ENCODE peak calls at places on chromosomes 3 and 15, in seven cellular contexts. One of them, this sample, is unnamed.

GRCh38 chr3:8445861-8446260 is 55.8 kb upstream of the LMCD1 start:
- DNase-seq in GM12878: no peak
- DNase-seq in IMR-90: peak
- DNase-seq in sigmoid colon: no peak
- DNase-seq in heart left ventricle: no peak
- DNase-seq in tibial nerve: no peak
- DNase-seq in suprapubic skin: no peak
- DNase-seq in this sample: no peak

GRCh38 chr3:152724270-152724669 is 110.7 kb upstream of the P2RY1 start:
- DNase-seq in sigmoid colon: no peak
- DNase-seq in GM12878: no peak
- DNase-seq in suprapubic skin: no peak
- DNase-seq in heart left ventricle: no peak
- DNase-seq in tibial nerve: no peak
- DNase-seq in IMR-90: no peak
- DNase-seq in this sample: no peak

GRCh38 chr15:31372635-31373091 is 46.0 kb downstream of the KLF13 start:
- DNase-seq in IMR-90: peak
- DNase-seq in heart left ventricle: peak
- DNase-seq in sigmoid colon: peak
- DNase-seq in tibial nerve: peak
- DNase-seq in GM12878: no peak
- DNase-seq in suprapubic skin: no peak
- DNase-seq in this sample: peak

GRCh38 chr15:98738689-98739411 is 90.5 kb downstream of the IGF1R start:
- DNase-seq in IMR-90: no peak
- DNase-seq in GM12878: no peak
- DNase-seq in tibial nerve: no peak
- DNase-seq in sigmoid colon: no peak
- DNase-seq in heart left ventricle: no peak
- DNase-seq in suprapubic skin: no peak
- DNase-seq in this sample: no peak

GRCh38 chr3:116059421-116060096 is 385.7 kb downstream of the LSAMP start:
- DNase-seq in heart left ventricle: no peak
- DNase-seq in sigmoid colon: no peak
- DNase-seq in IMR-90: peak
- DNase-seq in GM12878: no peak
- DNase-seq in suprapubic skin: no peak
- DNase-seq in tibial nerve: no peak
- DNase-seq in this sample: no peak

GRCh38 chr3:135271562-135272290 is 476.7 kb downstream of the EPHB1 start:
- DNase-seq in GM12878: no peak
- DNase-seq in sigmoid colon: no peak
- DNase-seq in tibial nerve: no peak
- DNase-seq in heart left ventricle: no peak
- DNase-seq in IMR-90: no peak
- DNase-seq in suprapubic skin: no peak
- DNase-seq in this sample: no peak

GRCh38 chr15:75637245-75638009 is 2.6 kb downstream of the IMP3 start:
- DNase-seq in GM12878: no peak
- DNase-seq in sigmoid colon: no peak
- DNase-seq in IMR-90: no peak
- DNase-seq in suprapubic skin: no peak
- DNase-seq in heart left ventricle: no peak
- DNase-seq in tibial nerve: no peak
- DNase-seq in this sample: no peak

GRCh38 chr15:92467245-92467644 is 73.6 kb downstream of the ST8SIA2 start:
- DNase-seq in GM12878: no peak
- DNase-seq in suprapubic skin: no peak
- DNase-seq in heart left ventricle: no peak
- DNase-seq in tibial nerve: no peak
- DNase-seq in sigmoid colon: no peak
- DNase-seq in IMR-90: no peak
- DNase-seq in this sample: no peak

GRCh38 chr15:76197703-76198455 is 113.4 kb downstream of the ETFA start:
- DNase-seq in sigmoid colon: peak
- DNase-seq in suprapubic skin: peak
- DNase-seq in IMR-90: no peak
- DNase-seq in heart left ventricle: no peak
- DNase-seq in tibial nerve: no peak
- DNase-seq in GM12878: no peak
- DNase-seq in this sample: no peak

GRCh38 chr15:55789066-55789660 is 46.2 kb upstream of the PRTG start:
- DNase-seq in heart left ventricle: no peak
- DNase-seq in GM12878: no peak
- DNase-seq in IMR-90: no peak
- DNase-seq in tibial nerve: peak
- DNase-seq in suprapubic skin: no peak
- DNase-seq in sigmoid colon: no peak
- DNase-seq in this sample: no peak

GRCh38 chr3:99895706-99896441 is 78.2 kb downstream of the CMSS1 start:
- DNase-seq in sigmoid colon: no peak
- DNase-seq in suprapubic skin: no peak
- DNase-seq in IMR-90: peak
- DNase-seq in heart left ventricle: no peak
- DNase-seq in GM12878: no peak
- DNase-seq in tibial nerve: no peak
- DNase-seq in this sample: no peak

GRCh38 chr15:98025237-98025636 is 64.7 kb downstream of the ARRDC4 start:
- DNase-seq in GM12878: no peak
- DNase-seq in heart left ventricle: no peak
- DNase-seq in IMR-90: peak
- DNase-seq in sigmoid colon: no peak
- DNase-seq in tibial nerve: no peak
- DNase-seq in suprapubic skin: no peak
- DNase-seq in this sample: no peak

GRCh38 chr15:81106560-81106959 is 27.5 kb upstream of the CFAP161 start:
- DNase-seq in sigmoid colon: no peak
- DNase-seq in suprapubic skin: no peak
- DNase-seq in heart left ventricle: peak
- DNase-seq in IMR-90: peak
- DNase-seq in GM12878: peak
- DNase-seq in tibial nerve: peak
- DNase-seq in this sample: no peak

GRCh38 chr15:100665570-100665969 is 63.2 kb downstream of the ASB7 start:
- DNase-seq in heart left ventricle: no peak
- DNase-seq in GM12878: no peak
- DNase-seq in suprapubic skin: no peak
- DNase-seq in IMR-90: peak
- DNase-seq in tibial nerve: no peak
- DNase-seq in sigmoid colon: peak
- DNase-seq in this sample: peak

GRCh38 chr3:73622135-73622534 is 2.6 kb downstream of the PDZRN3 start:
- DNase-seq in suprapubic skin: no peak
- DNase-seq in IMR-90: peak
- DNase-seq in sigmoid colon: peak
- DNase-seq in heart left ventricle: peak
- DNase-seq in tibial nerve: no peak
- DNase-seq in GM12878: no peak
- DNase-seq in this sample: no peak

GRCh38 chr3:177446160-177446559 is 248.9 kb upstream of the TBL1XR1 start:
- DNase-seq in IMR-90: no peak
- DNase-seq in suprapubic skin: no peak
- DNase-seq in sigmoid colon: no peak
- DNase-seq in tibial nerve: no peak
- DNase-seq in GM12878: no peak
- DNase-seq in heart left ventricle: no peak
- DNase-seq in this sample: no peak

GRCh38 chr3:48535578-48535977 is 21.0 kb downstream of the PFKFB4 start:
- DNase-seq in suprapubic skin: no peak
- DNase-seq in tibial nerve: no peak
- DNase-seq in sigmoid colon: no peak
- DNase-seq in IMR-90: no peak
- DNase-seq in heart left ventricle: no peak
- DNase-seq in GM12878: no peak
- DNase-seq in this sample: no peak

GRCh38 chr3:48532974-48533337 is 23.6 kb downstream of the PFKFB4 start:
- DNase-seq in sigmoid colon: no peak
- DNase-seq in IMR-90: no peak
- DNase-seq in heart left ventricle: no peak
- DNase-seq in tibial nerve: no peak
- DNase-seq in suprapubic skin: no peak
- DNase-seq in GM12878: no peak
- DNase-seq in this sample: no peak

GRCh38 chr3:48528754-48529153 is 24.8 kb upstream of the SHISA5 start:
- DNase-seq in suprapubic skin: no peak
- DNase-seq in heart left ventricle: no peak
- DNase-seq in tibial nerve: peak
- DNase-seq in sigmoid colon: no peak
- DNase-seq in IMR-90: no peak
- DNase-seq in GM12878: no peak
- DNase-seq in this sample: no peak

GRCh38 chr3:48536116-48536515 is 20.5 kb downstream of the PFKFB4 start:
- DNase-seq in GM12878: no peak
- DNase-seq in IMR-90: no peak
- DNase-seq in sigmoid colon: no peak
- DNase-seq in heart left ventricle: no peak
- DNase-seq in tibial nerve: no peak
- DNase-seq in suprapubic skin: no peak
- DNase-seq in this sample: no peak

GRCh38 chr3:48532271-48532973 is 24.2 kb downstream of the PFKFB4 start:
- DNase-seq in suprapubic skin: no peak
- DNase-seq in GM12878: no peak
- DNase-seq in sigmoid colon: no peak
- DNase-seq in heart left ventricle: no peak
- DNase-seq in IMR-90: no peak
- DNase-seq in tibial nerve: no peak
- DNase-seq in this sample: no peak
- TF ChIP-seq POLR2A in suprapubic skin: no peak
- TF ChIP-seq POLR2A in GM12878: no peak
- TF ChIP-seq POLR2A in sigmoid colon: no peak
- TF ChIP-seq POLR2A in heart left ventricle: no peak
- TF ChIP-seq POLR2A in IMR-90: no peak
- TF ChIP-seq POLR2A in tibial nerve: no peak
- TF ChIP-seq POLR2A in this sample: no peak

DNA sequence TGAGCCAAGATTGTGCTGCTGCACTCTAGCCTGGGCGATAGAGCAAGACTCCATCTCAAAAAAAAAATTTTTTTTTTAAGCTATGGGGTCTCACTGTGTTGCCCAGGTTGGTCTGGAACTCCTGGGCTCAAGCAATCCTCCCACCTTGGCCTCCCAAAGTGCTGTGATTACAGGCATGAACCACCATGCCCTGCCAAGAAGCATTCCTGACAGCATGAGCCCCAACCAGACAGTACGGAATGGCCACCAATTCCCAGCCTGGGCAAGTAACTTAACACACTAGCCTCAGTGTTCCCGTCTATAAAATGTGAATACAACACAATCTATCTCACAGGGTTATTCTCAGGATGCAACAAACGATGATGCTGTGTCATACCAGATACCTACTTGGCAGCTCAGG is 2.1 kb downstream of the TKT start:
- DNase-seq in sigmoid colon: no peak
- DNase-seq in GM12878: no peak
- DNase-seq in suprapubic skin: no peak
- DNase-seq in heart left ventricle: no peak
- DNase-seq in IMR-90: no peak
- DNase-seq in tibial nerve: no peak
- DNase-seq in this sample: no peak
- H3K4me3 ChIP-seq in sigmoid colon: peak
- H3K4me3 ChIP-seq in GM12878: peak
- H3K4me3 ChIP-seq in suprapubic skin: peak
- H3K4me3 ChIP-seq in heart left ventricle: no peak
- H3K4me3 ChIP-seq in IMR-90: peak
- H3K4me3 ChIP-seq in tibial nerve: peak
- H3K4me3 ChIP-seq in this sample: no peak

DNA sequence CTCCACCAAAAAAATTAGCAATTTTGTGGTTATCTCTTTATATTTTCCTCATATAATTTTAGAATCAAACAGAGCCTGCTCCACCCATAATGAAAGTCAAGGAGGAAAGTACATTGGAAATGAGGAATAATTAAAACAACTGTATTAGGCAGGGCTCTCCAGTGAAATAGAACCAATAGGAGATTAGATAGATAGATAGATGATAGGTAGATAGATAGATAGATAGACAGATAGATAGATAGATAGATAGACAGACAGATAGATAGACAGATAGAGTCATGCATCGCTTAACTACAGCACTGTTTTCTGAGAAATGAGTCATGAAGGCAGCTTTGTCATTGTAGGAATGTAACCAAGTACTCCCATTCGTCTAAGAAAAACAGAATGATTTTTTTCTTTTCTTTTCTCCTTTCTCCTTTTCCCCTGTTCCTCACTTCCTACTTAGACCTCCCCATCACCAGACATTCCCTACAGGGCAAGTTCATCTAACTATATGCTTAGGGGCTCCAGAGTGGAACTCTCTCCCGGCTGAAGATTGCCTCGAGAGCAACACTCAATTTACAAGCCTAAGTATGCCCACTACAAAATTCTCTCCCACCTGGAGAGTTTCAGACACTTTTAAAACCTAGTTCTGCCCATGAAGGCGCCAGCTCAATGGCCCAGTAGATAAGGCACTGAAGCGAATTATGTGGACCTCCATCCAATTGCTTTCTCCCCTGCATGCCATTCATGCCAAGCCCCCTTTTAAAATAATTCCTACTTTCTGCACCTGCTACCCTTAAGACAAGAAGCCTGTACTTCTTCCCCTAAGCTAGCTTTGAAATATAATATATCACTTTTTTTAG is 53.3 kb upstream of the LIPC start:
- DNase-seq in tibial nerve: no peak
- DNase-seq in IMR-90: peak
- DNase-seq in GM12878: no peak
- DNase-seq in heart left ventricle: no peak
- DNase-seq in suprapubic skin: no peak
- DNase-seq in sigmoid colon: no peak
- DNase-seq in this sample: no peak
- TF ChIP-seq CTCF in tibial nerve: no peak
- TF ChIP-seq CTCF in IMR-90: no peak
- TF ChIP-seq CTCF in GM12878: no peak
- TF ChIP-seq CTCF in heart left ventricle: no peak
- TF ChIP-seq CTCF in suprapubic skin: no peak
- TF ChIP-seq CTCF in sigmoid colon: no peak
- TF ChIP-seq CTCF in this sample: no peak

DNA sequence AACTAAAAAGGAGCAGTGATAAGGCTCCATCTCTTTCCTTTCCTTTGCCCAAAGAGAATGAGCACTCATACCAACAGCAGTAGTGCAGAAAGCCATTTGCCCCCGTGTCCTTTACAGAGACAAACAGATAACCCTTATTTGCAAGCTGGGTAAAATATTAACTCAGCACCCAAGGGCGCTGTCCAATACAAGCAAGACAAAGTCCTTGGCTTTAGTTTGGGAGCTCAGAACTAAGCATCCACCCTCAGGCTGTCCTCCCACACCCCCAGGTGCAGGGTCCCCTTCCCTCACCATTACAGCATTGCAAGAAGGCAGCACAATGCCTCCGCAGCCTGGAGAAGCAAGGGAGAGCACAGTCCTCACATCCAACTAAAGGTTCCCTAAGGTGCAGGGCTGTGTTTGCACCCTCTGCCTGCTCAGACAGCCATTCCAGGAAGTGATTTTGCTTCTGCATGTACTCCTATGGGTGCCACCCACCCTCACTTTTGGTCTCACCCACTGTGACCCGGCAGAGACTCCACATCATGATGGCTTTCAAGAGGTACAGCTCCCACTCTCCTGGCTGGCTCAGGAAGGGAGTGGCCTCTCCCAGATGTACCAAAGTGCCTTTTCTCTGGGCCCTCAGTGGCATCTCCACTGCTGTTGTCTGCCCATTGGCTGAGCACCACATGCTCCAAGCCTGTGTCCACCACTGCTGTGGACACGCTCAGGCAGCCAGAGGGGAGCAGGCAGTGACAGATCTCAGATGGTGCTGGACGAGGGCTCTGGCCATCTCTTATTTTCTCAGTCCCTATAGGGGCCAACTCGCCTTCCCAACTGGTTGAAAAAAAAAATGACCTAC is 34.1 kb upstream of the HES1 start:
- DNase-seq in sigmoid colon: no peak
- DNase-seq in suprapubic skin: no peak
- DNase-seq in GM12878: no peak
- DNase-seq in IMR-90: no peak
- DNase-seq in heart left ventricle: no peak
- DNase-seq in tibial nerve: no peak
- DNase-seq in this sample: no peak
- TF ChIP-seq POLR2A in sigmoid colon: no peak
- TF ChIP-seq POLR2A in suprapubic skin: no peak
- TF ChIP-seq POLR2A in GM12878: no peak
- TF ChIP-seq POLR2A in IMR-90: no peak
- TF ChIP-seq POLR2A in heart left ventricle: no peak
- TF ChIP-seq POLR2A in tibial nerve: no peak
- TF ChIP-seq POLR2A in this sample: no peak

This sample was measured in lower leg skin.